ENCODE peak calls at places on chromosome X, in five cellular contexts. R is GM12878, O is H1, B is K562, F is HepG2. Y is an unnamed sample.

GRCh38 chrX:25022499-25023325 is 6.9 kb upstream of the ARX start:
- DNase-seq in B (no peak), R (no peak), F (no peak), O (no peak), Y (no peak)

GRCh38 chrX:133437356-133437755 is 22.1 kb upstream of the GPC4 start:
- DNase-seq in R (no peak), O (no peak), F (no peak), B (no peak), Y (no peak)

GRCh38 chrX:20742106-20742505 is 475.4 kb upstream of the RPS6KA3 start:
- DNase-seq in R (no peak), F (no peak), B (no peak), O (no peak), Y (no peak)

GRCh38 chrX:151875270-151876026 is 37.2 kb upstream of the MAGEA4 start:
- DNase-seq in B (no peak), O (no peak), R (no peak), F (no peak), Y (no peak)

GRCh38 chrX:97529801-97530200 is 646.1 kb downstream of the RPA4 start:
- DNase-seq in O (no peak), B (no peak), F (no peak), R (no peak), Y (no peak)

GRCh38 chrX:114952696-114953095 is 64.7 kb downstream of the IL13RA2 start:
- DNase-seq in F (no peak), R (no peak), O (no peak), B (no peak), Y (no peak)

GRCh38 chrX:46582325-46582724 is 8.8 kb downstream of the CHST7 start:
- DNase-seq in O (no peak), B (no peak), R (no peak), F (no peak), Y (peak)

GRCh38 chrX:151779258-151779657 is 44.7 kb downstream of the CNGA2 start:
- DNase-seq in R (no peak), O (no peak), F (no peak), B (no peak), Y (no peak)

GRCh38 chrX:80846247-80846646 is 36.6 kb upstream of the BRWD3 start:
- DNase-seq in O (no peak), B (no peak), F (no peak), R (no peak), Y (no peak)

GRCh38 chrX:38805294-38806053 is 4.2 kb downstream of the MID1IP1 start:
- DNase-seq in O (no peak), R (no peak), B (peak), F (peak), Y (no peak)

GRCh38 chrX:155662297-155662696 is 49.5 kb upstream of the TMLHE start:
- DNase-seq in F (peak), B (no peak), R (no peak), O (no peak), Y (no peak)

GRCh38 chrX:151985531-151985930 is 11.1 kb upstream of the GABRE start:
- DNase-seq in O (no peak), F (no peak), R (no peak), B (no peak), Y (no peak)

GRCh38 chrX:112043997-112044396 is 38.6 kb downstream of the TRPC5 start:
- DNase-seq in F (no peak), B (peak), O (no peak), R (no peak), Y (peak)

GRCh38 chrX:152844256-152844655 is 13.4 kb downstream of the NSDHL start:
- DNase-seq in O (no peak), B (peak), F (no peak), R (no peak), Y (no peak)

GRCh38 chrX:153883163-153883843 is 2.7 kb downstream of the L1CAM start:
- DNase-seq in O (no peak), R (no peak), F (no peak), B (peak), Y (no peak)

GRCh38 chrX:14922437-14922836 is 49.2 kb downstream of the MOSPD2 start:
- DNase-seq in O (no peak), R (no peak), B (no peak), F (no peak), Y (no peak)

GRCh38 chrX:11188664-11189063 is 77.5 kb downstream of the HCCS start:
- DNase-seq in B (no peak), R (no peak), O (no peak), F (no peak), Y (no peak)

GRCh38 chrX:151458824-151459223 is 61.8 kb downstream of the VMA21 start:
- DNase-seq in F (peak), B (no peak), O (no peak), R (no peak), Y (no peak)

GRCh38 chrX:69321006-69321655 is 155.9 kb upstream of the PJA1 start:
- DNase-seq in B (no peak), O (no peak), R (no peak), F (no peak), Y (no peak)

GRCh38 chrX:24276011-24276410 is 37.9 kb downstream of the SUPT20HL2 start:
- DNase-seq in F (no peak), R (no peak), B (no peak), O (no peak), Y (no peak)

GRCh38 chrX:130916636-130917422 is 13.8 kb upstream of the ENOX2 start:
- DNase-seq in R (no peak), O (no peak), B (peak), F (peak), Y (peak)

GRCh38 chrX:3697701-3698279 is 15.7 kb downstream of the PRKX start:
- DNase-seq in B (no peak), O (no peak), F (no peak), R (no peak), Y (no peak)

GRCh38 chrX:153600032-153600373 is 1.1 kb upstream of the CCNQ start:
- DNase-seq in F (no peak), O (no peak), R (no peak), B (no peak), Y (no peak)

GRCh38 chrX:53435997-53436396 is 1.8 kb upstream of the HSD17B10 start:
- DNase-seq in O (no peak), R (peak), F (peak), B (peak), Y (peak)

GRCh38 chrX:20477219-20477618 is 210.5 kb upstream of the RPS6KA3 start:
- DNase-seq in F (peak), B (no peak), O (no peak), R (no peak), Y (no peak)

GRCh38 chrX:100995469-100995868 is 26.0 kb downstream of the ARL13A start:
- DNase-seq in B (no peak), R (no peak), O (no peak), F (peak), Y (peak)

GRCh38 chrX:106959897-106960296 is 39.7 kb downstream of the CLDN2 start:
- DNase-seq in O (no peak), B (no peak), F (peak), R (no peak), Y (no peak)

GRCh38 chrX:47247999-47248320 is 15.2 kb downstream of the USP11 start:
- DNase-seq in F (no peak), B (no peak), O (no peak), R (no peak), Y (no peak)

GRCh38 chrX:41730101-41730500 is 6.1 kb downstream of the GPR82 start:
- DNase-seq in B (no peak), R (no peak), F (no peak), O (no peak), Y (no peak)

GRCh38 chrX:40003982-40004535 is 93.7 kb downstream of the BCOR start:
- DNase-seq in O (no peak), F (no peak), B (no peak), R (no peak), Y (no peak)
- TF ChIP-seq CTCF in O (no peak), F (no peak), B (no peak), R (no peak), Y (no peak)

GRCh38 chrX:71366674-71367256 is 608 bp downstream of the TAF1 start:
- DNase-seq in B (peak), O (no peak), F (no peak), R (no peak), Y (no peak)
- TF ChIP-seq ZNF274 in B (no peak), O (no peak), F (no peak), R (no peak), Y (no peak)

GRCh38 chrX:13374364-13374763 is 54.5 kb upstream of the ATXN3L start:
- DNase-seq in B (no peak), R (no peak), F (no peak), O (no peak), Y (no peak)

GRCh38 chrX:13377537-13377936 is 57.7 kb upstream of the ATXN3L start:
- DNase-seq in F (no peak), R (no peak), O (no peak), B (no peak), Y (no peak)

GRCh38 chrX:13373807-13374187 is 53.9 kb upstream of the ATXN3L start:
- DNase-seq in R (no peak), B (no peak), F (no peak), O (no peak), Y (no peak)

GRCh38 chrX:13380230-13380629 is 60.4 kb upstream of the ATXN3L start:
- DNase-seq in R (no peak), B (no peak), F (no peak), O (no peak), Y (no peak)

DNA sequence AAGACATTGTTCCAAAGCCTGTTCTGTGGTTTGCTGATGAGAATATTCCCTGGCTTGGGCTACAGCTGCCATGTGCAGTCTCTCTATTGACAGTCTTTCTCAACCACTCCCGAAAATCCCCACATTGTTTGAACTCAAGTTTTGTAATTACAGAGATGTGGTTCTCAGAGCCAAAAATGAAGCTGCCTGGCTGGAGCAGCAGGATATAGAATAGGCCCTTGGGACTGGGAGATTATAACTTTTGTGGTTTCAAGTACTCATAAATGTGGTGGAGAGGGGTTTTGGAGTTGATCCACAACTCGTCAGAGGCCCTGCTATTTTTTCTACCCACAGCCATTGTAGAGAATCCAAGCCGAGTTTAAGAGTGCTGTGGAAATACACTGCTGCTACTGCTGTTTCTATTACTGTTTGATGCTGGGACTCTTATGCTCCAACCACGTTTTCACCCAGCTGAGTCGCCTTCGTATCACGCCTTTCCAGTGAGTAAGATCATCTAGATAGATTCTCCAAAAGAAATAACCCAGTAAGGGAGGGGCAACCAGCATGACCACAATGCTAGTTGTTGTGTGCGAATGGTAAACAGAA is 57.1 kb upstream of the ATXN3L start:
- DNase-seq in O (no peak), R (no peak), F (no peak), B (no peak), Y (no peak)
- H3K4me2 ChIP-seq in O (no peak), R (no peak), F (no peak), B (no peak), Y (no peak)

GRCh38 chrX:26651755-26652154 is 435.8 kb downstream of the MAGEB5 start:
- DNase-seq in F (no peak), O (no peak), R (no peak), B (no peak), Y (no peak)
- TF ChIP-seq CTCF in F (no peak), O (no peak), R (peak), B (no peak), Y (peak)

GRCh38 chrX:9291666-9292065 is 173.2 kb upstream of the TBL1X start:
- DNase-seq in B (no peak), F (no peak), R (no peak), O (no peak), Y (no peak)
- TF ChIP-seq ZNF274 in B (no peak), F (no peak), R (no peak), O (no peak), Y (no peak)

GRCh38 chrX:82092307-82092706 is 890.4 kb downstream of the SH3BGRL start:
- DNase-seq in R (no peak), F (no peak), B (no peak), O (no peak), Y (no peak)

DNA sequence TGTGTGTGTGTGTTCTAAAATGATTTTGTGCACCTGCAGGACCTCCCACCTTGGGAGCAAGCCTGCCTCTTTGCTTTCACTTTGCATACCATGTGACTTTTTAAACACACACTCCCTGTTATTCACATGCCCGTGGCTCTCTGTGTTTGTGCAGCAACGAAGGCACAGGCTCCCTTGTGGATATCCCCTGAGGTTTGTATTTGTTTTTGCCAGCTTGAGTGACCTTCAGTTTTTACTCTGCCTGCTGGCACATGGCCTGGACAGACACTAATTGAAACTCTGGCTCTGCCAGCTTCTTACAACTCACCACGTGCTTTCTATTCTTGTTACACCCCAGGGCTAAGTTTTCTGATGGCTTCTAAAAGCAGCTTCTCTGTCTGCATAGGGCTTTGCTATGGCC is 885.8 kb downstream of the SH3BGRL start:
- DNase-seq in B (no peak), R (no peak), O (no peak), F (no peak), Y (no peak)
- H3K4me2 ChIP-seq in B (no peak), R (no peak), O (no peak), F (no peak), Y (no peak)

GRCh38 chrX:117645639-117646038 is 471.0 kb downstream of the KLHL13 start:
- DNase-seq in R (no peak), F (no peak), B (no peak), O (no peak), Y (no peak)
- TF ChIP-seq CTCF in R (no peak), F (no peak), B (no peak), O (no peak), Y (no peak)

GRCh38 chrX:148659481-148659880 is 159.1 kb downstream of the AFF2 start:
- DNase-seq in B (no peak), F (no peak), R (no peak), O (no peak), Y (no peak)
- TF ChIP-seq ZNF274 in B (no peak), F (no peak), R (no peak), O (no peak), Y (no peak)

GRCh38 chrX:68018248-68019203 is 414.8 kb downstream of the OPHN1 start:
- DNase-seq in F (peak), O (peak), B (peak), R (no peak), Y (peak)
- H3K4me2 ChIP-seq in F (no peak), O (no peak), B (no peak), R (no peak), Y (no peak)